ENCODE peak calls at places on chromosomes 4 and X, in seven cellular contexts. W is foreskin fibroblast, L is prostate gland, T is colonic mucosa, N is RWPE1, Q is heart left ventricle, Y is IMR-90. O is an unnamed sample.

GRCh38 chr4:32172761-32173160 is 1452.6 kb downstream of the PCDH7 start:
- DNase-seq in Y (peak), Q (no peak), W (peak), L (no peak), N (peak), T (no peak), O (peak)

GRCh38 chr4:6680372-6681034 is 13.2 kb upstream of the S100P start:
- DNase-seq in Q (no peak), Y (no peak), W (no peak), L (no peak), N (no peak), T (no peak), O (no peak)

GRCh38 chrX:18702362-18703195 is 4.9 kb upstream of the PPEF1 start:
- DNase-seq in T (no peak), N (peak), W (peak), L (peak), Y (peak), Q (no peak), O (no peak)

GRCh38 chr4:111400736-111401135 is 744.5 kb upstream of the FAM241A start:
- DNase-seq in L (no peak), Q (peak), T (no peak), Y (peak), N (no peak), W (peak), O (no peak)

GRCh38 chrX:22526339-22526738 is 253.6 kb downstream of the CBLL2 start:
- DNase-seq in N (peak), T (no peak), Q (no peak), W (peak), L (no peak), Y (peak), O (no peak)

GRCh38 chr4:133465022-133465421 is 315.9 kb downstream of the PCDH10 start:
- DNase-seq in Q (no peak), N (no peak), W (no peak), L (no peak), Y (no peak), T (no peak), O (no peak)

GRCh38 chr4:12633058-12633651 is 851.0 kb downstream of the RAB28 start:
- DNase-seq in Q (peak), T (peak), L (peak), Y (peak), N (peak), W (peak), O (peak)

GRCh38 chr4:173420324-173420752 is 21.4 kb upstream of the SCRG1 start:
- DNase-seq in Y (peak), Q (no peak), N (peak), L (no peak), T (no peak), W (peak), O (no peak)

GRCh38 chr4:151604238-151604637 is 156.6 kb downstream of the GATB start:
- DNase-seq in L (no peak), Y (peak), W (peak), Q (no peak), N (peak), T (no peak), O (no peak)

GRCh38 chr4:26936284-26937065 is 75.8 kb downstream of the STIM2 start:
- DNase-seq in Y (peak), N (no peak), W (peak), L (no peak), Q (no peak), T (no peak), O (peak)

GRCh38 chr4:74127745-74128144 is 28.8 kb upstream of the CXCL2 start:
- DNase-seq in Y (no peak), W (no peak), L (no peak), N (no peak), Q (no peak), T (no peak), O (no peak)

GRCh38 chr4:23500876-23501275 is 389.0 kb downstream of the PPARGC1A start:
- DNase-seq in Y (no peak), T (no peak), N (no peak), L (no peak), W (no peak), Q (no peak), O (no peak)

GRCh38 chr4:148747721-148748268 is 305.6 kb upstream of the NR3C2 start:
- DNase-seq in Q (no peak), Y (no peak), T (no peak), N (no peak), W (no peak), L (no peak), O (no peak)

GRCh38 chr4:65383589-65384305 is 286.5 kb downstream of the EPHA5 start:
- DNase-seq in L (no peak), W (no peak), T (no peak), N (peak), Q (no peak), Y (no peak), O (no peak)

GRCh38 chrX:24266996-24267395 is 46.9 kb downstream of the SUPT20HL2 start:
- DNase-seq in N (no peak), L (no peak), Q (no peak), T (no peak), Y (peak), W (no peak), O (no peak)

GRCh38 chrX:9492901-9493300 is 28.0 kb downstream of the TBL1X start:
- DNase-seq in L (no peak), Q (no peak), T (no peak), W (peak), N (no peak), Y (peak), O (no peak)

GRCh38 chrX:1596676-1597344 is 5.4 kb downstream of the AKAP17A start:
- DNase-seq in N (no peak), L (no peak), W (no peak), Y (no peak), Q (no peak), T (no peak), O (no peak)

GRCh38 chr4:188989371-188989770 is 850.1 kb downstream of the TRIML1 start:
- DNase-seq in W (no peak), T (no peak), Y (no peak), N (peak), Q (no peak), L (no peak), O (peak)

GRCh38 chrX:24782011-24782410 is 88.3 kb downstream of the POLA1 start:
- DNase-seq in T (no peak), W (no peak), Q (no peak), N (no peak), L (no peak), Y (no peak), O (no peak)

GRCh38 chr4:47668810-47669408 is 169.0 kb downstream of the CORIN start:
- DNase-seq in T (peak), Y (peak), Q (no peak), L (peak), N (peak), W (peak), O (no peak)

GRCh38 chrX:47373198-47373597 is 2.8 kb downstream of the ZNF157 start:
- DNase-seq in Y (no peak), L (no peak), T (no peak), W (no peak), Q (no peak), N (no peak), O (no peak)

GRCh38 chr4:145929415-145930178 is 9.0 kb downstream of the ZNF827 start:
- DNase-seq in W (no peak), L (no peak), Q (no peak), Y (no peak), T (no peak), N (no peak), O (no peak)

GRCh38 chrX:14496674-14497073 is 32.7 kb upstream of the GLRA2 start:
- DNase-seq in Q (no peak), N (no peak), W (peak), L (no peak), T (no peak), Y (no peak), O (no peak)

GRCh38 chrX:65740909-65741308 is 73.5 kb downstream of the MSN start:
- DNase-seq in N (no peak), Q (no peak), Y (no peak), T (no peak), W (no peak), L (no peak), O (no peak)

GRCh38 chrX:151155234-151155633 is 21.1 kb upstream of the GPR50 start:
- DNase-seq in N (no peak), L (no peak), W (no peak), T (no peak), Q (no peak), Y (no peak), O (no peak)

GRCh38 chrX:151153086-151153485 is 23.3 kb upstream of the GPR50 start:
- DNase-seq in N (peak), L (no peak), Y (peak), W (peak), Q (no peak), T (no peak), O (no peak)

DNA sequence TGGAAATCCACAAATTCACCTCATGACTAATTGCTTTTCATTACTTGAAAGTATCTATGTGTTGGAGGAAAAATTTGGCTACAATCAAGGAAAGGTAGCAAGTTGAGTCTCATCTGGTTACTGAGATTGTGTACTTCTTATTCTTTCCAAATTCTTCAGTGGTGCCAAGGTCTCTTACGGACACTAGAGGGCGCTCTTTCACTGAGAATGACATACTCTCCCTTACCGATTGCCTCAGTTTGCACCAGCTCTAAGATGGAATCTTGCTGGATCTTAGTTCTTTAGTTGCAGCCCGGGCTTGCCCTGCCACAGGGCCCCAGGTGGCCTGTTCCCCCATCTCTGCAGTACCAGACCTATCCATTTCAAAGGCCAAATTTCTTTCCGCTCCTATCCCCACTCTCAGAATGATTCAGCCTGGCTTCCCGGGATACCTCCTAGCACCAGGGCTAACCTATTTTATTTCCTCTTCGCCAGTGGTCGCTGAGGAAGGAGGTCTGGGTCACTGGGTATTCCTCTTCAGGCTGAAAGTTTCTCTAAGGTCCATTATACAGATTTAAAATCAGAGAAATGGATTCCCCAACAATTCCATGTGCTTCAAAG is 24.6 kb upstream of the GPR50 start:
- DNase-seq in W (peak), N (peak), Y (peak), L (peak), T (peak), Q (no peak), O (no peak)
- TF ChIP-seq CTCF in W (peak), N (peak), Y (peak), L (peak), T (peak), Q (peak), O (peak)

GRCh38 chrX:77788050-77788449 is 2.0 kb upstream of the ATRX start:
- DNase-seq in Y (peak), L (no peak), T (peak), Q (peak), N (no peak), W (peak), O (no peak)

GRCh38 chrX:77779695-77780094 is 6.3 kb downstream of the ATRX start:
- DNase-seq in Y (no peak), L (no peak), Q (no peak), W (no peak), T (no peak), N (no peak), O (no peak)

GRCh38 chrX:77785746-77786548 is at the start of gene ATRX:
- DNase-seq in W (peak), Q (peak), N (peak), T (peak), Y (peak), L (peak), O (no peak)

DNA sequence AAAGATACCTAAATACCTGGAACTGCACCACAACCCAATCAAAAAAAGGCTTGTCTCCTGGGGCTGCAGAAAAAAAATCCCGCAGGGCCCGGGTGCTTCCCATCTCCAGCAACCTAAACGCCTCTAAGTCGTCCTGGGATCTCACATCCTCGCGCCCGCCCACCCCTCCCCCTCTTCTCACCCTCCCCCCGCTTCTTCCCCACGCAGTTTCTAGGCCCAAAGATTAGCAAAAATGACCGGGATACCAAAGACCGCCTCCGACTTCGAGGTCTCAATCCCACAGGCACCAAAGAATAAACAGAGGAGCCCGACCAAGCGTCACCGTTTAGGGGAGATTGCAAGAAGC is 643 bp downstream of the ATRX start:
- DNase-seq in Q (peak), T (peak), L (peak), Y (peak), W (peak), N (peak), O (no peak)
- TF ChIP-seq CTCF in Q (no peak), T (no peak), L (no peak), Y (no peak), W (no peak), N (no peak), O (no peak)

GRCh38 chr4:108512615-108513505 is 107.5 kb upstream of the RPL34 start:
- DNase-seq in Y (peak), W (peak), Q (peak), T (peak), L (peak), N (peak), O (no peak)
- TF ChIP-seq CTCF in Y (peak), W (peak), Q (peak), T (no peak), L (no peak), N (peak), O (peak)

GRCh38 chrX:63761639-63762038 is 23.4 kb downstream of the ARHGEF9 start:
- DNase-seq in Q (no peak), Y (no peak), L (no peak), W (no peak), T (no peak), N (no peak), O (no peak)
- TF ChIP-seq CTCF in Q (peak), Y (no peak), L (no peak), W (no peak), T (no peak), N (no peak), O (peak)

DNA sequence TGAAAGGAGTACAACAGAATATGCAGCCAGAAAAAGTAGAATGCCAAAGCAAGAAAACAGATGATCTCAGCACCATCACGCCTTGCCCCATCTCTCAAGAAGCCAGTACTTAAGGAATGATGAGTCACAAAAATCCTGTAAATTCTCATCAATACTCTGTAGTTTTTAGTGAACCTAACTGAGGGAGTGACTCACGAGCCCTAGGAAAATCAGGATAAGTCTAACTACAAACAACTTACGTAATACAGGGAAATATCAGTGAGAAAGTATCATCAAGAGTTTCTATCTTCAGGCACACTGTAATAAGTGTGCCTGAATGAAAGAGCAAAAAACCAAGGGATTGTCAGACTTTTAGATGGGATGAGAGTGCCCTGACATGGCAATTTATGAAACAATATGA is 644.4 kb downstream of the STPG2 start:
- DNase-seq in Y (no peak), W (no peak), L (no peak), Q (no peak), N (peak), T (no peak), O (peak)
- TF ChIP-seq CTCF in Y (no peak), W (no peak), L (no peak), Q (no peak), N (no peak), T (no peak), O (no peak)

DNA sequence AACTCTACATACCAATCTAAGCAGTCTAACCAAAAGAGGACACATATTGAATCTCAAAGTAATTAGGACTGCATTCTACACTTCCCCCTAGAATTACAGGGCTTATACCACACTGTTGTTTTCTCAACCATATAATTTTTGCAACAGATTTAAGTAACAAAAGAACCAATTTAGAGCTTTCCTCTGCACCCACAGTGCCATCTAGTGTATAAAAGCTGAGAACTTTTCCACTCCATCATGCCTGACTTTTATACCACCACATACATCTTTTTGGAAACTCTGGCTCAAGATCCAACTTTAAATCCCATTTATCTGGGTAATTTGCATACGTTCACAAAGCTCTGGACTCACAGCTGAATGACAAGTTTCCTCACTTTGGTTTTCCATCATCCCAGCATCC is 99.5 kb downstream of the EFHC2 start:
- DNase-seq in Q (no peak), N (peak), W (peak), T (no peak), Y (peak), L (no peak), O (no peak)
- TF ChIP-seq CTCF in Q (peak), N (peak), W (peak), T (peak), Y (peak), L (peak), O (peak)

DNA sequence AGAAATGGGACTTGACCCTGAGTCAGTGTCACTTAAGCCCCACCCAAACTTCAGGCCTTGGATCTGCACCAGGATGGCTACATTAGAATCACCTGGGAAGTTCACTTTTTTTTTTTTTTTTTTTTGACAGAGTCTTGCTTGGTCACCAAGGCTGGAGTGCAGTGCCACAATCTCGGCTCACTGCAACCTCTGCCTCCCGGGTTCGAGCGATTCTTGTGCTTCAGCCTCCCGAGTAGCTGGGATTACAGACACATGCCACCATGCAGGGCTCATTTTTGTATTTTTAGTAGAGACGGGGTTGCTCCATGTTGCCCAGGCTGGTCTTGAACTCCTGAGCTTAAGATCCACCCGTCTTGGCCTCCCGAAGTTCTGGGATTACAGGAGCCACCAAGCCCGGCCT is 3.0 kb downstream of the NCBP2L start:
- DNase-seq in Q (no peak), Y (no peak), T (no peak), L (no peak), N (no peak), W (no peak), O (no peak)
- TF ChIP-seq CTCF in Q (no peak), Y (no peak), T (no peak), L (no peak), N (no peak), W (no peak), O (no peak)

GRCh38 chrX:39705299-39705698 is 392.5 kb downstream of the BCOR start:
- DNase-seq in W (peak), Y (peak), L (peak), N (peak), Q (peak), T (peak), O (peak)
- TF ChIP-seq CTCF in W (peak), Y (peak), L (no peak), N (peak), Q (peak), T (no peak), O (peak)

GRCh38 chr4:2006956-2007653 is 1.7 kb downstream of the NELFA start:
- DNase-seq in W (peak), T (no peak), N (no peak), L (no peak), Q (no peak), Y (no peak), O (no peak)

GRCh38 chr4:2009651-2010233 is 968 bp upstream of the NELFA start:
- DNase-seq in L (peak), W (peak), Y (peak), N (peak), Q (peak), T (peak), O (peak)

GRCh38 chr4:2007804-2008670 is 737 bp downstream of the NELFA start:
- DNase-seq in T (no peak), Q (no peak), N (peak), L (no peak), W (peak), Y (peak), O (no peak)

GRCh38 chr4:2008671-2008920 is 178 bp downstream of the NELFA start:
- DNase-seq in Q (no peak), T (no peak), N (no peak), W (no peak), L (no peak), Y (no peak), O (no peak)

GRCh38 chr4:2008921-2009650 is at the start of gene NELFA:
- DNase-seq in Q (peak), L (peak), W (peak), T (peak), Y (peak), N (peak), O (peak)
- TF ChIP-seq CTCF in Q (peak), L (peak), W (peak), T (peak), Y (peak), N (no peak), O (no peak)

O was measured in epithelial cell of proximal tubule.